ENCODE peak calls at places on chromosomes 16 and 17, in ten cellular contexts. R is left ventricle myocardium inferior, Y is transverse colon, D is pancreas, F is AG10803, G is HL-60, T is bronchial epithelial cell, X is cardiac fibroblast, P is heart left ventricle, U is adrenal gland. C is an unnamed sample.

GRCh38 chr17:77299256-77300015 is 158.7 kb downstream of the SEC14L1 start:
- DNase-seq in R (no peak), Y (no peak), D (no peak), F (no peak), G (no peak), T (no peak), X (no peak), P (no peak), U (no peak), C (no peak)

GRCh38 chr17:2398655-2399571 is 1.9 kb downstream of the MNT start:
- DNase-seq in R (peak), Y (peak), D (peak), F (peak), G (peak), T (peak), X (peak), P (peak), U (peak), C (peak)

GRCh38 chr16:68309798-68310197 is 948 bp downstream of the SLC7A6OS start:
- DNase-seq in R (no peak), Y (no peak), D (no peak), F (no peak), G (no peak), T (no peak), X (no peak), P (no peak), U (no peak), C (no peak)

GRCh38 chr17:75758131-75758905 is 6.7 kb downstream of the GALK1 start:
- DNase-seq in R (no peak), Y (no peak), D (no peak), F (no peak), G (no peak), T (no peak), X (no peak), P (no peak), U (no peak), C (no peak)

GRCh38 chr16:1916654-1916990 is 1.6 kb downstream of the HS3ST6 start:
- DNase-seq in R (no peak), Y (no peak), D (no peak), F (no peak), G (no peak), T (no peak), X (no peak), P (no peak), U (no peak), C (no peak)

GRCh38 chr17:61279476-61280145 is 120.0 kb upstream of the TBX2 start:
- DNase-seq in R (no peak), Y (no peak), D (no peak), F (peak), G (no peak), T (no peak), X (no peak), P (no peak), U (no peak), C (peak)

GRCh38 chr16:85137323-85138072 is 25.2 kb upstream of the CIBAR2 start:
- DNase-seq in R (peak), Y (peak), D (peak), F (peak), G (no peak), T (no peak), X (peak), P (peak), U (peak), C (peak)

GRCh38 chr16:84513111-84514065 is 8.9 kb upstream of the MEAK7 start:
- DNase-seq in R (no peak), Y (no peak), D (no peak), F (peak), G (no peak), T (no peak), X (no peak), P (no peak), U (no peak), C (no peak)

GRCh38 chr16:23132921-23133532 is 16.2 kb downstream of the USP31 start:
- DNase-seq in R (peak), Y (peak), D (no peak), F (peak), G (no peak), T (no peak), X (peak), P (peak), U (no peak), C (peak)

GRCh38 chr17:48483471-48484131 is 47.2 kb downstream of the HOXB1 start:
- DNase-seq in R (no peak), Y (peak), D (no peak), F (peak), G (peak), T (peak), X (peak), P (no peak), U (no peak), C (peak)

GRCh38 chr17:31834448-31834847 is 24.6 kb downstream of the COPRS start:
- DNase-seq in R (no peak), Y (no peak), D (no peak), F (no peak), G (peak), T (no peak), X (no peak), P (no peak), U (no peak), C (no peak)
- TF ChIP-seq CTCF in R (no peak), Y (no peak), D (no peak), F (no peak), G (no peak), T (no peak), X (no peak), P (no peak), U (no peak), C (no peak)

GRCh38 chr17:22102177-22102576 is 409.9 kb downstream of the KCNJ18 start:
- DNase-seq in R (no peak), Y (no peak), D (no peak), F (no peak), G (no peak), T (no peak), X (no peak), P (no peak), U (no peak), C (no peak)
- H3K4me3 ChIP-seq in R (no peak), Y (no peak), D (no peak), F (no peak), G (no peak), T (no peak), X (no peak), P (no peak), U (no peak), C (no peak)

GRCh38 chr17:7147772-7148171 is 31.4 kb downstream of the ASGR1 start:
- DNase-seq in R (no peak), Y (no peak), D (no peak), F (no peak), G (no peak), T (peak), X (no peak), P (no peak), U (no peak), C (no peak)
- TF ChIP-seq CTCF in R (no peak), Y (no peak), D (no peak), F (no peak), G (no peak), T (peak), X (no peak), P (no peak), U (no peak), C (no peak)

GRCh38 chr17:18145811-18146210 is 37.3 kb downstream of the MYO15A start:
- DNase-seq in R (no peak), Y (no peak), D (no peak), F (no peak), G (no peak), T (no peak), X (no peak), P (no peak), U (no peak), C (no peak)
- H3K4me3 ChIP-seq in R (no peak), Y (no peak), D (no peak), F (no peak), G (no peak), T (no peak), X (no peak), P (no peak), U (no peak), C (no peak)

DNA sequence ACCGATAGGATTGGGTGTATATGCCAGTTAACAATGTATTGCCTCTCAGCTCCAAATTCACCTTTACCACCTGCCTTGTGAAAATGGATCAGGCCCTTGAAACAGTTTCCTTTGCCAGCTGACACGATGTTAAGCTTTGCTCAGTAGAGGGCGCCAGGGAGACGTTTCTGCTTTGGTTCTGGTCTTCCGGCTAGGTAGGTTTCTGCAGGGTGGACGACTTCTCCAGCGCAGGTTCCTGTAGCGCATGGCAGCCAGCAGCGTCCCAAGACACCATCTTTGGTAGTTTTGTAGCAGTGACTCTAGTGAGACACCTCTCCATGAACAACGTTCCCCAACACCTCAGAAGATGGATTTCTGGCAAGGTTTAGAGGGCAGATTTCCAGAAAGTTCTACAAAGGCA is 24.0 kb downstream of the SYCE1L start:
- DNase-seq in R (no peak), Y (no peak), D (no peak), F (no peak), G (no peak), T (no peak), X (no peak), P (no peak), U (no peak), C (no peak)
- TF ChIP-seq CTCF in R (no peak), Y (peak), D (no peak), F (peak), G (peak), T (peak), X (peak), P (no peak), U (no peak), C (no peak)

GRCh38 chr16:11553371-11553770 is 33.3 kb downstream of the LITAF start:
- DNase-seq in R (no peak), Y (no peak), D (no peak), F (no peak), G (no peak), T (no peak), X (no peak), P (no peak), U (no peak), C (no peak)
- H3K4me3 ChIP-seq in R (no peak), Y (no peak), D (no peak), F (no peak), G (no peak), T (no peak), X (no peak), P (no peak), U (no peak), C (no peak)

DNA sequence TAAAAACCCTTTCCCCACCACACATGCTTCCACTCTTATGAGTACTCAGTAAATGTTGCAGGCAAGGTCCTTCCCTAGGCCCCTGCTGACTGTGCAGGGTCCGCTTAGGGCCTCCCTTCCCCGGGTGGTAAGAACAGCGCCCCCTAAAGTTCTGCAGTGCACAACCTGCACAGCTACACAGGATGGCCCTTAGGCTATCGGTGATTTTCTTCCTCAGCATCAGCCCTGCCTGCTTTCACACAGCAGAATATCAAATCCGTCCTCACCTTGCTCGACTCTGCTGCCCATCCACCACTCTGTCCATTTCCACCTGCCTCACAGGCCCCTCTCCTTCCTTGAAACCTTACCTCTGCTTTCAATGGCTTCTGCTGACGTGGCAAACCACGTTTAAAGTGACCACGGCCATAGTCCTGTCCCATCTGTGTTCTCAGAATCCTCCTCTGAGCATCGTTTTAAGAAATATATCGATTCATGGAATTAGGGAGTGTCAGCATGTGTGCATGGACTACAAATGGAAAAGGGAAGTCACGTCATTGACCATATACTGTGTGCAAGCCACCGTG is 51.4 kb upstream of the TMEM132E start:
- DNase-seq in R (no peak), Y (no peak), D (no peak), F (no peak), G (no peak), T (no peak), X (no peak), P (no peak), U (no peak), C (no peak)
- TF ChIP-seq CTCF in R (no peak), Y (no peak), D (no peak), F (no peak), G (no peak), T (no peak), X (no peak), P (no peak), U (no peak), C (no peak)

GRCh38 chr17:50532452-50533024 is at the start of gene EPN3:
- DNase-seq in R (no peak), Y (peak), D (peak), F (no peak), G (no peak), T (peak), X (no peak), P (no peak), U (no peak), C (no peak)
- H3K4me3 ChIP-seq in R (peak), Y (peak), D (peak), F (no peak), G (no peak), T (peak), X (no peak), P (peak), U (no peak), C (no peak)

GRCh38 chr16:88003316-88003715 is 52.1 kb downstream of the BANP start:
- DNase-seq in R (no peak), Y (no peak), D (no peak), F (no peak), G (no peak), T (no peak), X (no peak), P (no peak), U (no peak), C (no peak)

GRCh38 chr16:88005968-88006367 is 54.7 kb downstream of the BANP start:
- DNase-seq in R (no peak), Y (no peak), D (no peak), F (no peak), G (no peak), T (no peak), X (no peak), P (no peak), U (peak), C (no peak)

GRCh38 chr16:88003736-88004135 is 52.5 kb downstream of the BANP start:
- DNase-seq in R (no peak), Y (no peak), D (no peak), F (no peak), G (no peak), T (no peak), X (no peak), P (no peak), U (no peak), C (no peak)

GRCh38 chr16:88004391-88004790 is 53.2 kb downstream of the BANP start:
- DNase-seq in R (no peak), Y (no peak), D (no peak), F (no peak), G (no peak), T (no peak), X (no peak), P (no peak), U (no peak), C (no peak)

DNA sequence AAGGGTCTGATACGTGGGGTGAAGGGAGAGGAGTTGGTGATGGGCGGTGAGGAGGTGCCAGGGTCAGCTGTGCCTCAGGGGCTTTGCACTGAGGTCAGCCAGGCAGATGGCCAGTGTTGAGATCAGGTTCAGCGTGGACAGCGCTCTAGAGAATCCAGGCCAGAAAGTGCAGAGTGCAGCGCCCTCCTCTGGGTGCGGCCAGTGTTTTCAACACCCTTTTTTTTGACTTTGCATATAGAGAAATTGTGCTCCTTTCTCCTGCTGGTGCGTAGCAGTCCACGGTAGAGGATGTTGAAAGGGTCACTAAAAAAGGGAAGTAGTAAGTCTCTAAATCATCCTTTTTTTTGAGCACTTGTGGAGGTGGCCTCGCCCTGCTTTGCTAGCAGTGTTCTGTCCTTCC is 53.9 kb downstream of the BANP start:
- DNase-seq in R (no peak), Y (no peak), D (no peak), F (no peak), G (peak), T (no peak), X (no peak), P (no peak), U (no peak), C (peak)
- TF ChIP-seq CTCF in R (no peak), Y (peak), D (no peak), F (peak), G (peak), T (no peak), X (peak), P (no peak), U (no peak), C (peak)